ENCODE peak calls at places on chromosomes 1 and 21, in four cellular contexts. One of them, this sample, is unnamed.

GRCh38 chr1:204453141-204453772 is 41.3 kb downstream of the PIK3C2B start:
- DNase-seq in BJ: no peak
- DNase-seq in GM12891: peak
- DNase-seq in fibroblast of villous mesenchyme: no peak
- DNase-seq in this sample: no peak

GRCh38 chr1:94463056-94463764 is 45.0 kb downstream of the ABCD3 start:
- DNase-seq in fibroblast of villous mesenchyme: no peak
- DNase-seq in BJ: no peak
- DNase-seq in GM12891: no peak
- DNase-seq in this sample: no peak

GRCh38 chr1:2468041-2468472 is 8.0 kb upstream of the PLCH2 start:
- DNase-seq in fibroblast of villous mesenchyme: peak
- DNase-seq in BJ: no peak
- DNase-seq in GM12891: peak
- DNase-seq in this sample: no peak

GRCh38 chr1:74412244-74412643 is 100.2 kb downstream of the LRRC53 start:
- DNase-seq in GM12891: no peak
- DNase-seq in BJ: no peak
- DNase-seq in fibroblast of villous mesenchyme: no peak
- DNase-seq in this sample: no peak

GRCh38 chr1:226073184-226073950 is 10.9 kb downstream of the H3-3A start:
- DNase-seq in fibroblast of villous mesenchyme: no peak
- DNase-seq in GM12891: no peak
- DNase-seq in BJ: no peak
- DNase-seq in this sample: no peak

GRCh38 chr1:58841455-58841854 is 57.6 kb upstream of the JUN start:
- DNase-seq in BJ: no peak
- DNase-seq in GM12891: no peak
- DNase-seq in fibroblast of villous mesenchyme: no peak
- DNase-seq in this sample: no peak

GRCh38 chr1:39116116-39116607 is 88.3 kb upstream of the MACF1 start:
- DNase-seq in BJ: no peak
- DNase-seq in fibroblast of villous mesenchyme: no peak
- DNase-seq in GM12891: no peak
- DNase-seq in this sample: no peak

GRCh38 chr1:218361298-218362065 is 16.3 kb downstream of the TGFB2 start:
- DNase-seq in fibroblast of villous mesenchyme: peak
- DNase-seq in BJ: no peak
- DNase-seq in GM12891: no peak
- DNase-seq in this sample: no peak

GRCh38 chr1:245217853-245218608 is 63.2 kb downstream of the KIF26B start:
- DNase-seq in BJ: no peak
- DNase-seq in GM12891: no peak
- DNase-seq in fibroblast of villous mesenchyme: no peak
- DNase-seq in this sample: no peak

GRCh38 chr1:41072051-41072450 is 50.5 kb upstream of the SLFNL1 start:
- DNase-seq in fibroblast of villous mesenchyme: peak
- DNase-seq in GM12891: no peak
- DNase-seq in BJ: peak
- DNase-seq in this sample: no peak

GRCh38 chr1:181251001-181251712 is 162.7 kb downstream of the IER5 start:
- DNase-seq in BJ: no peak
- DNase-seq in GM12891: no peak
- DNase-seq in fibroblast of villous mesenchyme: peak
- DNase-seq in this sample: no peak

GRCh38 chr1:173205146-173206051 is 1.7 kb downstream of the TNFSF4 start:
- DNase-seq in GM12891: no peak
- DNase-seq in fibroblast of villous mesenchyme: peak
- DNase-seq in BJ: peak
- DNase-seq in this sample: no peak

GRCh38 chr1:236508593-236509027 is 15.2 kb upstream of the LGALS8 start:
- DNase-seq in fibroblast of villous mesenchyme: no peak
- DNase-seq in GM12891: no peak
- DNase-seq in BJ: no peak
- DNase-seq in this sample: no peak

GRCh38 chr1:29370067-29370466 is 133.7 kb downstream of the PTPRU start:
- DNase-seq in fibroblast of villous mesenchyme: no peak
- DNase-seq in BJ: no peak
- DNase-seq in GM12891: no peak
- DNase-seq in this sample: no peak

GRCh38 chr1:21385022-21385421 is 54.9 kb upstream of the NBPF3 start:
- DNase-seq in GM12891: no peak
- DNase-seq in BJ: no peak
- DNase-seq in fibroblast of villous mesenchyme: no peak
- DNase-seq in this sample: no peak

GRCh38 chr1:21397813-21398188 is 42.1 kb upstream of the NBPF3 start:
- DNase-seq in BJ: no peak
- DNase-seq in GM12891: no peak
- DNase-seq in fibroblast of villous mesenchyme: no peak
- DNase-seq in this sample: no peak

GRCh38 chr1:220217383-220217988 is 54.8 kb downstream of the RAB3GAP2 start:
- DNase-seq in fibroblast of villous mesenchyme: no peak
- DNase-seq in BJ: no peak
- DNase-seq in GM12891: no peak
- DNase-seq in this sample: no peak

GRCh38 chr1:63773815-63774616 is at the start of gene ROR1:
- DNase-seq in fibroblast of villous mesenchyme: peak
- DNase-seq in GM12891: peak
- DNase-seq in BJ: no peak
- DNase-seq in this sample: peak

GRCh38 chr1:111323231-111323630 is 32.6 kb downstream of the CHIA start:
- DNase-seq in fibroblast of villous mesenchyme: no peak
- DNase-seq in GM12891: no peak
- DNase-seq in BJ: no peak
- DNase-seq in this sample: no peak

GRCh38 chr1:89657886-89658285 is 25.0 kb downstream of the LRRC8C start:
- DNase-seq in GM12891: no peak
- DNase-seq in fibroblast of villous mesenchyme: no peak
- DNase-seq in BJ: no peak
- DNase-seq in this sample: no peak

GRCh38 chr1:229147086-229147485 is 123.8 kb upstream of the RAB4A start:
- DNase-seq in GM12891: no peak
- DNase-seq in BJ: no peak
- DNase-seq in fibroblast of villous mesenchyme: no peak
- DNase-seq in this sample: no peak

GRCh38 chr1:235907187-235907896 is 40.6 kb upstream of the LYST start:
- DNase-seq in BJ: no peak
- DNase-seq in GM12891: no peak
- DNase-seq in fibroblast of villous mesenchyme: no peak
- DNase-seq in this sample: no peak

GRCh38 chr1:36988311-36988710 is 46.0 kb downstream of the GRIK3 start:
- DNase-seq in GM12891: no peak
- DNase-seq in fibroblast of villous mesenchyme: no peak
- DNase-seq in BJ: no peak
- DNase-seq in this sample: no peak

GRCh38 chr1:28737245-28738137 is 751 bp downstream of the YTHDF2 start:
- DNase-seq in GM12891: peak
- DNase-seq in fibroblast of villous mesenchyme: peak
- DNase-seq in BJ: no peak
- DNase-seq in this sample: peak

GRCh38 chr1:14371806-14372497 is 226.5 kb upstream of the KAZN start:
- DNase-seq in BJ: no peak
- DNase-seq in fibroblast of villous mesenchyme: no peak
- DNase-seq in GM12891: no peak
- DNase-seq in this sample: no peak

GRCh38 chr1:107965112-107965991 is at the start of gene VAV3:
- DNase-seq in GM12891: peak
- DNase-seq in BJ: no peak
- DNase-seq in fibroblast of villous mesenchyme: peak
- DNase-seq in this sample: no peak

GRCh38 chr1:39178541-39179431 is 25.7 kb upstream of the MACF1 start:
- DNase-seq in BJ: peak
- DNase-seq in GM12891: no peak
- DNase-seq in fibroblast of villous mesenchyme: peak
- DNase-seq in this sample: no peak

GRCh38 chr1:936865-937264 is 13.1 kb downstream of the SAMD11 start:
- DNase-seq in fibroblast of villous mesenchyme: no peak
- DNase-seq in BJ: no peak
- DNase-seq in GM12891: no peak
- DNase-seq in this sample: no peak

GRCh38 chr1:160550572-160551034 is 27.5 kb upstream of the SLAMF6 start:
- DNase-seq in fibroblast of villous mesenchyme: no peak
- DNase-seq in GM12891: no peak
- DNase-seq in BJ: no peak
- DNase-seq in this sample: no peak

GRCh38 chr1:81377406-81377805 is 423.3 kb upstream of the ADGRL2 start:
- DNase-seq in GM12891: no peak
- DNase-seq in BJ: no peak
- DNase-seq in fibroblast of villous mesenchyme: no peak
- DNase-seq in this sample: no peak

GRCh38 chr1:52952112-52952511 is 25.0 kb downstream of the SCP2 start:
- DNase-seq in fibroblast of villous mesenchyme: no peak
- DNase-seq in GM12891: no peak
- DNase-seq in BJ: no peak
- DNase-seq in this sample: no peak

GRCh38 chr21:34166468-34166867 is 93.1 kb downstream of the MRPS6 start:
- DNase-seq in fibroblast of villous mesenchyme: no peak
- DNase-seq in BJ: no peak
- DNase-seq in GM12891: no peak
- DNase-seq in this sample: no peak

GRCh38 chr1:110677016-110677415 is 2.3 kb upstream of the KCNA3 start:
- DNase-seq in GM12891: no peak
- DNase-seq in BJ: no peak
- DNase-seq in fibroblast of villous mesenchyme: no peak
- DNase-seq in this sample: peak

GRCh38 chr1:1183221-1183747 is 9.6 kb downstream of the TTLL10 start:
- DNase-seq in BJ: no peak
- DNase-seq in GM12891: no peak
- DNase-seq in fibroblast of villous mesenchyme: no peak
- DNase-seq in this sample: no peak

GRCh38 chr1:179958359-179958758 is 3.7 kb downstream of the CEP350 start:
- DNase-seq in GM12891: no peak
- DNase-seq in fibroblast of villous mesenchyme: no peak
- DNase-seq in BJ: no peak
- DNase-seq in this sample: no peak

GRCh38 chr1:18632711-18633427 is 2.2 kb downstream of the PAX7 start:
- DNase-seq in fibroblast of villous mesenchyme: no peak
- DNase-seq in GM12891: no peak
- DNase-seq in BJ: no peak
- DNase-seq in this sample: no peak

GRCh38 chr1:94542088-94542671 is 621 bp upstream of the F3 start:
- DNase-seq in GM12891: peak
- DNase-seq in fibroblast of villous mesenchyme: peak
- DNase-seq in BJ: no peak
- DNase-seq in this sample: no peak

GRCh38 chr21:38888956-38889605 is 83.4 kb downstream of the ETS2 start:
- DNase-seq in fibroblast of villous mesenchyme: no peak
- DNase-seq in BJ: no peak
- DNase-seq in GM12891: no peak
- DNase-seq in this sample: no peak

GRCh38 chr1:186858923-186859322 is 30.2 kb downstream of the PLA2G4A start:
- DNase-seq in BJ: no peak
- DNase-seq in GM12891: no peak
- DNase-seq in fibroblast of villous mesenchyme: no peak
- DNase-seq in this sample: no peak

This sample was measured in NCI-H2107.